ENCODE peak calls at places on chromosome 19, in four cellular contexts. Z is esophagus muscularis mucosa, W is thoracic aorta, R is left ventricle myocardium inferior. B is an unnamed sample.

GRCh38 chr19:53809518-53810186 is 14.5 kb downstream of the NLRP12 start:
- DNase-seq in Z (no peak), W (no peak), R (no peak), B (no peak)

GRCh38 chr19:48950830-48951519 is 3.7 kb upstream of the BAX start:
- DNase-seq in Z (no peak), W (no peak), R (no peak), B (no peak)

GRCh38 chr19:32358311-32358710 is 12.9 kb downstream of the ZNF507 start:
- DNase-seq in Z (no peak), W (no peak), R (no peak), B (no peak)

GRCh38 chr19:49157445-49158224 is at the start of gene TRPM4:
- DNase-seq in Z (no peak), W (peak; percentile 63), R (peak; percentile 96), B (no peak)

GRCh38 chr19:18483119-18483518 is 38.8 kb downstream of the ELL start:
- DNase-seq in Z (no peak), W (no peak), R (no peak), B (no peak)

GRCh38 chr19:11414544-11414943 is 4.6 kb downstream of the RGL3 start:
- DNase-seq in Z (no peak), W (no peak), R (no peak), B (no peak)

GRCh38 chr19:3660493-3661219 is 34.1 kb upstream of the CACTIN start:
- DNase-seq in Z (no peak), W (no peak), R (no peak), B (no peak)

GRCh38 chr19:51473009-51473707 is 5.2 kb upstream of the CEACAM18 start:
- DNase-seq in Z (peak; percentile 95), W (peak; percentile 38), R (peak; percentile 51), B (peak; percentile 31)

GRCh38 chr19:53332484-53332883 is 1.1 kb upstream of the ZNF845 start:
- DNase-seq in Z (no peak), W (no peak), R (no peak), B (no peak)

GRCh38 chr19:14563989-14564650 is 7.7 kb downstream of the NDUFB7 start:
- DNase-seq in Z (no peak), W (no peak), R (no peak), B (no peak)

GRCh38 chr19:40610396-40611064 is 9.4 kb downstream of the LTBP4 start:
- DNase-seq in Z (no peak), W (no peak), R (peak; percentile 74), B (no peak)

GRCh38 chr19:1471514-1472107 is 7.4 kb downstream of the C19orf25 start:
- DNase-seq in Z (no peak), W (no peak), R (no peak), B (no peak)

GRCh38 chr19:21749090-21749489 is 18.3 kb downstream of the ZNF100 start:
- DNase-seq in Z (no peak), W (no peak), R (no peak), B (no peak)

GRCh38 chr19:45767881-45768643 is 990 bp downstream of the SIX5 start:
- DNase-seq in Z (no peak), W (no peak), R (peak; percentile 76), B (no peak)

GRCh38 chr19:44927746-44928145 is 13.3 kb downstream of the APOC1 start:
- DNase-seq in Z (no peak), W (no peak), R (no peak), B (no peak)

GRCh38 chr19:43638991-43639494 is 607 bp downstream of the CADM4 start:
- DNase-seq in Z (no peak), W (no peak), R (no peak), B (no peak)

GRCh38 chr19:41936961-41937360 is 8.7 kb upstream of the ERFL start:
- DNase-seq in Z (no peak), W (no peak), R (no peak), B (no peak)

GRCh38 chr19:51751655-51752054 is at the start of gene FPR1:
- DNase-seq in Z (no peak), W (no peak), R (no peak), B (no peak)

GRCh38 chr19:6890421-6890913 is 3.1 kb downstream of the ADGRE1 start:
- DNase-seq in Z (no peak), W (no peak), R (no peak), B (no peak)

GRCh38 chr19:46755077-46755852 is 9.0 kb upstream of the STRN4 start:
- DNase-seq in Z (no peak), W (no peak), R (no peak), B (no peak)

GRCh38 chr19:41449079-41449864 is 6.3 kb downstream of the ERICH4 start:
- DNase-seq in Z (peak; percentile 93), W (peak; percentile 50), R (peak; percentile 70), B (peak; percentile 29)

GRCh38 chr19:47848871-47849473 is 10.1 kb upstream of the TPRX2 start:
- DNase-seq in Z (no peak), W (no peak), R (no peak), B (no peak)

GRCh38 chr19:14375055-14375581 is 6.1 kb upstream of the ADGRE5 start:
- DNase-seq in Z (no peak), W (no peak), R (peak; percentile 44), B (no peak)

GRCh38 chr19:17467471-17468301 is 2.6 kb upstream of the SLC27A1 start:
- DNase-seq in Z (no peak), W (no peak), R (no peak), B (no peak)

GRCh38 chr19:17469371-17470203 is 737 bp upstream of the SLC27A1 start:
- DNase-seq in Z (peak; percentile 99), W (peak; percentile 99), R (peak; percentile 95), B (peak; percentile 81)

GRCh38 chr19:17469092-17469370 is 1.3 kb upstream of the SLC27A1 start:
- DNase-seq in Z (no peak), W (no peak), R (no peak), B (no peak)

GRCh38 chr19:17468302-17469091 is 1.8 kb upstream of the SLC27A1 start:
- DNase-seq in Z (no peak), W (no peak), R (peak; percentile 83), B (no peak)

DNA sequence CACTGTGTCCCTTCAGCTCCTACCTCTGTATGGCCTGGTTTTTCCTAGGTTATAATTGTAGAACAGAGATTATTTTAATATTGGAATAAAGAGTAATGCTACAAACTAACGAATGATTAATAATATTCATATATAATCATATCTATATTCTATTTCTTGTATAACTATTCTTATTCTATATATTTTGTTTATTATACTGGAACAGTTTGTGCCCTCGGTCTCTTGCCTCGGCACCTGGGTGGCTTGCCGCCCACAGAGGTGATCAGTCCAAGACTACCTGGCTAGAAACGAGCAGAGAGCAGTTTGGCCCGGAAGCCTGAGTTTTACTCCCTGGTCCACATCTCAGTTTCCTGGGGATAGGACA is 3.9 kb upstream of the SLC27A1 start:
- DNase-seq in Z (no peak), W (no peak), R (no peak), B (no peak)
- H3K4me3 ChIP-seq in Z (no peak overlapping the region), W (no peak overlapping the region), R (no peak overlapping the region), B (no peak overlapping the region)

GRCh38 chr19:29779921-29780320 is 31.9 kb upstream of the CCNE1 start:
- DNase-seq in Z (no peak), W (no peak), R (no peak), B (no peak)
- TF ChIP-seq CTCF in Z (no peak), W (no peak), R (no peak), B (peak; percentile 23)

GRCh38 chr19:19821366-19822147 is at the start of gene ZNF506:
- DNase-seq in Z (peak; percentile 100), W (peak; percentile 99), R (peak; percentile 99), B (peak; percentile 92)
- H3K4me3 ChIP-seq in Z (peak within 1 kb of the TSS; percentile 82), W (peak within 1 kb of the TSS; percentile 83), R (peak within 1 kb of the TSS; percentile 86), B (peak within 1 kb of the TSS; percentile 76)

GRCh38 chr19:8126008-8126407 is 23.4 kb downstream of the FBN3 start:
- DNase-seq in Z (no peak), W (no peak), R (no peak), B (no peak)
- TF ChIP-seq CTCF in Z (no peak), W (no peak), R (no peak), B (no peak)

B was measured in GM12864.